ENCODE peak calls at places on chromosome 18, in ten cellular contexts. C is A549, L is IMR-90, I is HCT116, A is prostate gland, K is heart left ventricle, Q is upper lobe of left lung, P is K562, W is NB4, H is uterus. B is an unnamed sample.

GRCh38 chr18:10497350-10497749 is 28.5 kb upstream of the NAPG start:
- DNase-seq in P (no peak), A (no peak), W (no peak), I (no peak), H (no peak), L (no peak), C (no peak), K (no peak), Q (no peak), B (no peak)

GRCh38 chr18:58522157-58522556 is 106.7 kb downstream of the ALPK2 start:
- DNase-seq in L (no peak), P (no peak), K (no peak), C (peak), I (no peak), Q (no peak), W (no peak), A (no peak), H (no peak), B (no peak)

GRCh38 chr18:73793386-73793785 is 354.2 kb downstream of the FBXO15 start:
- DNase-seq in C (no peak), Q (no peak), A (no peak), I (no peak), L (peak), P (no peak), K (no peak), H (no peak), W (no peak), B (no peak)

GRCh38 chr18:64259871-64260270 is 111.0 kb upstream of the LINC00305 start:
- DNase-seq in H (no peak), C (no peak), K (no peak), I (no peak), Q (no peak), A (no peak), L (no peak), W (no peak), P (no peak), B (no peak)

GRCh38 chr18:37380546-37381110 is 185.0 kb downstream of the CELF4 start:
- DNase-seq in A (no peak), H (no peak), W (no peak), K (no peak), C (no peak), P (no peak), I (no peak), L (no peak), Q (no peak), B (no peak)

GRCh38 chr18:77366067-77366724 is 116.5 kb downstream of the GALR1 start:
- DNase-seq in P (no peak), H (no peak), A (no peak), L (no peak), C (no peak), K (no peak), I (no peak), W (no peak), Q (no peak), B (no peak)

GRCh38 chr18:79933765-79934164 is 17.7 kb downstream of the SLC66A2 start:
- DNase-seq in Q (peak), H (peak), K (peak), C (no peak), I (no peak), P (no peak), L (no peak), W (no peak), A (no peak), B (no peak)

GRCh38 chr18:75937306-75937705 is 509.8 kb upstream of the SMIM21 start:
- DNase-seq in C (no peak), I (no peak), H (no peak), W (no peak), K (no peak), L (no peak), P (no peak), A (no peak), Q (no peak), B (no peak)

GRCh38 chr18:37684590-37684989 is 119.0 kb upstream of the CELF4 start:
- DNase-seq in A (no peak), K (no peak), H (no peak), I (no peak), C (no peak), P (no peak), W (peak), L (no peak), Q (no peak), B (no peak)

GRCh38 chr18:78918707-78919106 is 60.9 kb upstream of the SALL3 start:
- DNase-seq in K (no peak), P (no peak), Q (no peak), L (no peak), I (no peak), A (no peak), W (no peak), H (no peak), C (no peak), B (no peak)

GRCh38 chr18:7921938-7922587 is 354.9 kb downstream of the PTPRM start:
- DNase-seq in W (no peak), K (no peak), L (peak), A (no peak), Q (no peak), P (no peak), C (peak), H (no peak), I (peak), B (no peak)

GRCh38 chr18:50507120-50507590 is 52.7 kb upstream of the MAPK4 start:
- DNase-seq in I (no peak), W (peak), K (peak), C (peak), Q (peak), H (no peak), A (peak), L (no peak), P (peak), B (peak)

GRCh38 chr18:59005266-59005665 is 134.4 kb upstream of the SEC11C start:
- DNase-seq in Q (no peak), H (peak), K (peak), I (no peak), L (peak), W (no peak), P (no peak), C (peak), A (peak), B (peak)

GRCh38 chr18:2571200-2572143 is at the start of the genes METTL4 and NDC80:
- DNase-seq in H (peak), L (peak), A (peak), W (peak), C (peak), P (peak), Q (peak), I (peak), K (peak), B (peak)
- TF ChIP-seq POLR2A in H (no peak), L (peak), A (peak), W (peak), C (peak), P (peak), Q (no peak), I (peak), K (no peak), B (peak)

GRCh38 chr18:62566199-62566598 is 43.4 kb downstream of the ZCCHC2 start:
- DNase-seq in W (peak), L (peak), C (peak), P (peak), H (peak), Q (peak), K (no peak), I (no peak), A (peak), B (peak)
- TF ChIP-seq CTCF in W (peak), L (no peak), C (peak), P (peak), H (no peak), Q (no peak), K (peak), I (peak), A (no peak), B (peak)

DNA sequence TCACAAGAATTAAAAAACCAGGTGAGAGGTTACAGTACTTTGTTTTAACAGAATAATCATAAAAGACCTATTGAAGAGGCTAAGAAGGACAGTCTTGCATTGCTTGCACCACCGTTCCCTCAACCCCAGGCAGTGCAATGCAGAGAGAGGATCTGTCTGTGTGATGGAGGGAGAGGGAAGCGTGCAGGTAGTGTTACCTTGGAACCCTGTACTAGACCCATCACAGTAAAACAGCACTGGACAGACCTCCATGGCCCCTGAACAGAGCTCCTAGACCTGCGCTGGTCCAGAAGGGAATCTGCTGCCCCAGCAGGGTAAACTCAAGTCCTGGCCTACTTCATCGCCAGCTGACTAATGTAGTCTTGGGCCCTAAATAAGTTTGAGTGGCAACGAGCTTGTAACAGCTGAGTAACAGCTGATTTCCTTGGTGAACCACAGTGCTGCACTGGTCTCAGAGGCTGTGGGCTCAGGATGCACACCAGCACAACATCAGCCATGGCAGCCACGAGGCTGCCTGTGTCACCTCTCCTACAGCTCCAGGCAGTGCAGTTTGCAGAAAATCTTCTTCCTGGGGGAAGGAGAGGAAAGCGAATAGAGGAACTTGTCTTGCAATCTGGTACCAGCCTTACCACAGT is 417.1 kb downstream of the CDH7 start:
- DNase-seq in W (no peak), K (no peak), I (no peak), H (no peak), A (no peak), P (no peak), Q (no peak), C (no peak), L (no peak), B (no peak)
- TF ChIP-seq POLR2A in W (no peak), K (no peak), I (no peak), H (no peak), A (no peak), P (no peak), Q (no peak), C (no peak), L (no peak), B (no peak)

DNA sequence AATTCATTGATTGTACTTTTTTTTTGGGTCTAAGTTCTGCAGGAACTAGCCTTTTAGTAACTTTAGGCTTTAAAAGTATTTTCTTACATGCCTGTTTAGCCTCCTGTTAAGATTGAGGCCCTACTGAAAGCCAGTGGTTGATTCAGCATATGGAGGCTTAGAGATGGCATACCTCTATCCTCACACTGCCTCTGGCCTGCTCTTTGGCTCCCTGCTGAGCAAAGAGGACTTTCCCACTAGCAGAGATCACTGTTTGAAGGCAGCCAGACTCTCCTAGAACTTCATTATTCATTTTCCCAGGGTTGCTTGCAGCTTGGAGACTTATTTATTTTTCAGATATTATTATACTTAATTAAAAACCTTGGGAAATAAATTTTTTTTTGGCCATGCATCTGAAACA is 405.6 kb upstream of the MEX3C start:
- DNase-seq in P (no peak), H (no peak), L (no peak), W (no peak), A (no peak), Q (no peak), C (no peak), I (no peak), K (no peak), B (no peak)
- TF ChIP-seq CTCF in P (no peak), H (no peak), L (no peak), W (no peak), A (no peak), Q (no peak), C (no peak), I (no peak), K (no peak), B (no peak)

B was measured in gastrocnemius medialis.